ENCODE peak calls at places on chromosomes 6 and 20, in ten cellular contexts. M, Q, J, S, K, D, O, E, T and W are unnamed samples. For H3K9me3, the result is how much of the 10 kb centered on the place peaks cover.

GRCh38 chr20:54062812-54063280 is 7.5 kb downstream of the BCAS1 start:
- DNase-seq in M (peak), Q (peak), J (peak), S (peak), K (peak), D (peak), O (peak), E (peak), T (peak), W (peak)

GRCh38 chr20:10770753-10771152 is 97.0 kb upstream of the JAG1 start:
- DNase-seq in M (no peak), Q (no peak), J (no peak), S (no peak), K (no peak), D (no peak), O (no peak), E (no peak), T (no peak), W (no peak)

GRCh38 chr6:109791301-109791700 is 100.2 kb downstream of the FIG4 start:
- DNase-seq in M (no peak), Q (no peak), J (no peak), S (no peak), K (peak), D (peak), O (peak), E (no peak), T (no peak), W (no peak)

GRCh38 chr6:95923518-95923917 is 92.3 kb upstream of the FUT9 start:
- DNase-seq in M (no peak), Q (peak), J (peak), S (peak), K (no peak), D (peak), O (no peak), E (peak), T (no peak), W (peak)

GRCh38 chr6:42017021-42017643 is 33.2 kb upstream of the TAF8 start:
- DNase-seq in M (peak), Q (peak), J (no peak), S (no peak), K (peak), D (no peak), O (peak), E (peak), T (peak), W (peak)

GRCh38 chr6:28488916-28489365 is 26.7 kb downstream of the GPX6 start:
- DNase-seq in M (peak), Q (peak), J (peak), S (peak), K (peak), D (peak), O (peak), E (no peak), T (peak), W (no peak)

GRCh38 chr6:48541669-48542068 is 430.7 kb upstream of the PTCHD4 start:
- DNase-seq in M (no peak), Q (no peak), J (no peak), S (no peak), K (no peak), D (no peak), O (no peak), E (no peak), T (no peak), W (no peak)

GRCh38 chr20:41005361-41005729 is 23.3 kb upstream of the TOP1 start:
- DNase-seq in M (peak), Q (peak), J (no peak), S (peak), K (peak), D (no peak), O (peak), E (no peak), T (peak), W (no peak)

DNA sequence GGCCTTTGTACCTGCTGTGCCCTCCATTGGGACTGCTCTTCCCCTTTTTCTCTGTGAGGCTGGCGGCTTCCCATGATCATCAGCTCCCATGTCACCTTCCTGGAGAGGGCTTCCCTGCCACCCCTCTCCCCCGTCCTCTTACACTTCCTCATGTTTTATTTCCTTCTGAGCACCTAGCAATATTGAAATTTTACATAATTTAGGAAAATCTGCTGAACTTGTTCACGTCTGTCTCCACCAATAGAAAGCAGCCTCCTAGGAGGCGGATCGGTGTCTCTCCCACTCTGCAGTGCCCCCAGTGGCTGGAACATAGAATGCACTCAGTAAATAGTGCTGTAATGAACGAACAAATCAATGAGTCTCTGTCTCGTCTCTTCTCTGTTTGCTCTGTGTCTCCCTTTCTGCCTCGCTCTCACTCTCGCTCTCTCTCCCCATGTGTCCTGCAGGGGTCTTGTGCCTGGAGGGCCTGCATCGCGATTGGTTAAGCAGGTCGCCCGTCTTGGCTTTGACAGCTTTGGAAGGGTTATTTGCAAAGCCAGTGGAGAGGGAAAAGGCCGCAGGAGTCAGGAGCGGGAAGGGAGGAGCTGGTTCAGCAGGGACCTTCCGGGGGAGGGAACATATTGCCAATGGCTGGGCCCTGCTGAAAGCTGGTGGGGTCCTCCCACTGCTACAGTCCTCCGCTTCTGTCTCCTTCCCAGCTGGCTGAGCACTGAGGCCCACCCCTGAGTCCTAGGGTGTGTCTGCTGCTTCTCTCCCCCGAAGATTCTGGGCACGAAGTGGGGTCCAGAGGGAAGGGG is 12.1 kb upstream of the OCSTAMP start:
- DNase-seq in M (peak), Q (peak), J (peak), S (peak), K (peak), D (peak), O (peak), E (peak), T (peak), W (peak)
- H2AFZ ChIP-seq in M (peak), Q (peak), J (peak), S (peak), K (peak), D (peak), O (peak), E (peak), T (peak), W (peak)

GRCh38 chr20:30511322-30512030 is 746.0 kb upstream of the DEFB115 start:
- DNase-seq in M (no peak), Q (no peak), J (no peak), S (no peak), K (no peak), D (no peak), O (no peak), E (no peak), T (no peak), W (no peak)
- H3K9me3 ChIP-seq in M (under half), Q (under half), J (under half), S (under half), K (under half), D (under half), O (under half), E (under half), T (under half), W (under half)

GRCh38 chr20:44089987-44090674 is 96.9 kb downstream of the JPH2 start:
- DNase-seq in M (peak), Q (peak), J (peak), S (peak), K (peak), D (no peak), O (peak), E (peak), T (peak), W (no peak)

GRCh38 chr20:44093249-44093582 is 93.8 kb downstream of the JPH2 start:
- DNase-seq in M (no peak), Q (no peak), J (no peak), S (no peak), K (no peak), D (no peak), O (no peak), E (no peak), T (no peak), W (no peak)

GRCh38 chr20:44095831-44096230 is 91.2 kb downstream of the JPH2 start:
- DNase-seq in M (no peak), Q (no peak), J (no peak), S (no peak), K (no peak), D (no peak), O (no peak), E (no peak), T (no peak), W (no peak)

GRCh38 chr20:44091026-44091425 is 96.0 kb downstream of the JPH2 start:
- DNase-seq in M (no peak), Q (no peak), J (no peak), S (no peak), K (no peak), D (no peak), O (no peak), E (no peak), T (no peak), W (no peak)

DNA sequence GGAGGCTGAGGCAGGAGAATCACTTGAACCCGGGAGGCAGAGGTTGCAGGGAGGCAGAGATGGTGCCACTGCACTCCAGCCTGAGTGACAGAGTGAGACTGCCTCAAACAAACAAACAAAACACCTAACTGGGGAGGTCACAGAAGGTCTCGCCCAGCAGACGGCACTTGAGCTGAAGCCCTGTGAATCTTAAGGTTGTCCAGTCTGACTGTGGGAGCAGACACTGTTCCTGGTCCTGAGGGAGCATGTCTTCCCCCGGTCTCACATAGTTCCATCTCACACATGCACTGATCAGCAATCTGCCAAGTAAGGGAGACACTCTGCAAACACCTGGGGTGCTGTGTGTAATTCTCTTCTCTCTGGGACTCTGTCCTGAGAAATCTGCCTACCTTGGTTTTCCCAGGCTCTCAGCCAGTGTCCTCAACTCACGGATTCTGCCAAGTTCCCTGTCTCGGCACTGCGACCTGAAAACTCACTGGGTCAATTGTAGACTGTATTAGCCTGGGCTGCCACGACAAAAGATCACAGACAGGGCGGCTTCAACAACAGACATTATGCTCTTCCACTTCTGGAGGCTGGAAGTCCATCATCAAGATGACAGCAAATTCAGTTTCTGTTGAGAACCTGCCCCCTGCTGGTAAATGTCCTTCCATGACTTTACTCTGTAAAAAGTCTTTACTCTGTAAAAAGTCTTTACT is 94.3 kb downstream of the JPH2 start:
- DNase-seq in M (peak), Q (peak), J (peak), S (peak), K (peak), D (peak), O (peak), E (peak), T (peak), W (peak)
- H3K27ac ChIP-seq in M (no peak), Q (no peak), J (no peak), S (no peak), K (no peak), D (no peak), O (no peak), E (no peak), T (no peak), W (no peak)

GRCh38 chr20:59124326-59125029 is 39.1 kb upstream of the ZNF831 start:
- DNase-seq in M (no peak), Q (no peak), J (no peak), S (no peak), K (no peak), D (no peak), O (no peak), E (peak), T (no peak), W (no peak)

GRCh38 chr20:59125332-59125731 is 38.3 kb upstream of the ZNF831 start:
- DNase-seq in M (no peak), Q (no peak), J (no peak), S (no peak), K (no peak), D (no peak), O (no peak), E (no peak), T (no peak), W (no peak)

GRCh38 chr20:59123677-59124060 is 40.0 kb upstream of the ZNF831 start:
- DNase-seq in M (no peak), Q (no peak), J (no peak), S (no peak), K (no peak), D (no peak), O (no peak), E (peak), T (no peak), W (no peak)

GRCh38 chr20:59123011-59123676 is 40.5 kb upstream of the ZNF831 start:
- DNase-seq in M (no peak), Q (no peak), J (no peak), S (no peak), K (no peak), D (no peak), O (no peak), E (peak), T (no peak), W (no peak)

GRCh38 chr20:59125909-59126308 is 37.7 kb upstream of the ZNF831 start:
- DNase-seq in M (no peak), Q (no peak), J (no peak), S (no peak), K (no peak), D (no peak), O (no peak), E (no peak), T (no peak), W (no peak)
- H2AFZ ChIP-seq in M (no peak), Q (no peak), J (no peak), S (no peak), K (no peak), D (no peak), O (no peak), E (no peak), T (no peak), W (no peak)

GRCh38 chr6:27358786-27359185 is 29.8 kb upstream of the ZNF391 start:
- DNase-seq in M (no peak), Q (no peak), J (no peak), S (no peak), K (no peak), D (no peak), O (no peak), E (no peak), T (no peak), W (no peak)

GRCh38 chr6:27352850-27353249 is 35.7 kb upstream of the ZNF391 start:
- DNase-seq in M (no peak), Q (no peak), J (no peak), S (no peak), K (no peak), D (no peak), O (no peak), E (no peak), T (no peak), W (no peak)
- H3K9me3 ChIP-seq in M (under half), Q (under half), J (under half), S (under half), K (under half), D (under half), O (under half), E (under half), T (under half), W (under half)

DNA sequence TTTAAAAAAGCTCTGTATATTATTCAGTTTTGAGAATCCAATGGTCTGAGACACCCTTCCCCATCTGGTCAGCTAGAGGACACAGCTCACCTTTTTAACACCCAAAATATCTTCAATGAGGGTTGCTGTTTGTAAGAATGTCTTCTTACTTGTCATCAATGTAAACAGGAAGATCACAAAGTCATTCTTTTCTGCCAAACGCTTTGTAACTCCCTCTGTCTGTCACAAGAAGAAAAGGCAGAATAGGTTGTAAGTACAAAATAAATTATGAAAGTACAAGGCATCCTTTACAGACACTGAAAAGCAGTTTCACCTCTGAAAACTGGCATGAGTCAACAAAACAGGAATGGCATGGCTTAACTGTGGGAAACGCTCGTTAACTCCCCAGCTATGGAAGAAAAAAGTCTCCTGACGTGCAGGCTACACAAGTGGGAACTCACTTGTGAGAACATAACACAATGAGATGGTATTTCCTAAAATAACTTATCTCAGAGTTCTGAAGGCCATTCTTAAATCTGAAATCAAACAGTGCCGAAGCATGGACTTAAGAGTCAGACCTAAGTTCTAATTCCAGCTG is 42.7 kb downstream of the TRPC4AP start:
- DNase-seq in M (no peak), Q (no peak), J (no peak), S (no peak), K (peak), D (no peak), O (no peak), E (no peak), T (peak), W (no peak)
- H3K27ac ChIP-seq in M (no peak), Q (no peak), J (no peak), S (no peak), K (no peak), D (no peak), O (no peak), E (no peak), T (no peak), W (no peak)